ENCODE peak calls at places on chromosomes 2 and 18, in ten cellular contexts. O is mucosa of descending colon; K is heart left ventricle; F is stimulated activated CD4-positive, alpha-beta T cell treated with anti-CD3 and anti-CD28 coated beads, TNF-alpha, amount 100 ng/mL, for 1 hour; T is skeletal muscle cell; X is A549; G is GM23248; Y is A172; I is KG1; H is mucosa of gallbladder. S is an unnamed sample.

GRCh38 chr2:85852979-85853498 is 35.8 kb downstream of the ST3GAL5 start:
- DNase-seq in O (peak; percentile 82), K (no peak), F (peak; percentile 28), T (no peak), X (no peak), G (peak; percentile 76), Y (no peak), I (no peak), H (peak; percentile 42), S (no peak)

GRCh38 chr18:35661483-35662146 is 80.1 kb downstream of the GALNT1 start:
- DNase-seq in O (no peak), K (no peak), F (no peak), T (no peak), X (no peak), G (no peak), Y (no peak), I (no peak), H (no peak), S (no peak)

GRCh38 chr2:42216712-42217111 is 47.6 kb downstream of the EML4 start:
- DNase-seq in O (no peak), K (no peak), F (no peak), T (peak; percentile 45), X (peak; percentile 67), G (peak; percentile 81), Y (no peak), I (no peak), H (no peak), S (no peak)

GRCh38 chr2:188527110-188527509 is 235.4 kb downstream of the GULP1 start:
- DNase-seq in O (no peak), K (no peak), F (no peak), T (no peak), X (no peak), G (peak; percentile 19), Y (no peak), I (no peak), H (no peak), S (no peak)

GRCh38 chr2:186456941-186457340 is 29.1 kb upstream of the ZC3H15 start:
- DNase-seq in O (no peak), K (no peak), F (no peak), T (peak; percentile 43), X (no peak), G (peak; percentile 89), Y (peak; percentile 75), I (no peak), H (no peak), S (peak; percentile 79)

GRCh38 chr2:81437474-81438000 is 1133.0 kb upstream of the LRRTM1 start:
- DNase-seq in O (no peak), K (no peak), F (no peak), T (no peak), X (no peak), G (no peak), Y (no peak), I (no peak), H (no peak), S (no peak)

GRCh38 chr2:77488141-77488540 is 34.0 kb downstream of the LRRTM4 start:
- DNase-seq in O (no peak), K (no peak), F (no peak), T (no peak), X (no peak), G (no peak), Y (no peak), I (no peak), H (no peak), S (no peak)

GRCh38 chr2:31354837-31355236 is 59.7 kb downstream of the XDH start:
- DNase-seq in O (no peak), K (no peak), F (no peak), T (no peak), X (peak; percentile 51), G (peak; percentile 34), Y (peak; percentile 38), I (no peak), H (no peak), S (peak; percentile 46)

GRCh38 chr2:145123606-145124005 is 603.7 kb upstream of the ZEB2 start:
- DNase-seq in O (peak; percentile 44), K (peak; percentile 68), F (no peak), T (no peak), X (no peak), G (no peak), Y (no peak), I (no peak), H (peak; percentile 45), S (no peak)

GRCh38 chr2:86323273-86323672 is 14.2 kb downstream of the REEP1 start:
- DNase-seq in O (no peak), K (no peak), F (no peak), T (no peak), X (no peak), G (no peak), Y (no peak), I (no peak), H (no peak), S (no peak)

GRCh38 chr18:43486462-43486861 is 209.2 kb upstream of the SYT4 start:
- DNase-seq in O (no peak), K (no peak), F (no peak), T (no peak), X (peak; percentile 44), G (peak; percentile 1), Y (peak; percentile 0), I (no peak), H (no peak), S (no peak)

GRCh38 chr18:57881818-57882413 is 78.8 kb upstream of the ATP8B1 start:
- DNase-seq in O (no peak), K (peak; percentile 35), F (peak; percentile 24), T (peak; percentile 40), X (peak; percentile 84), G (peak; percentile 86), Y (peak; percentile 46), I (peak; percentile 10), H (peak; percentile 68), S (peak; percentile 76)

GRCh38 chr18:77433076-77433475 is 183.4 kb downstream of the GALR1 start:
- DNase-seq in O (no peak), K (no peak), F (no peak), T (no peak), X (no peak), G (no peak), Y (no peak), I (no peak), H (no peak), S (no peak)

GRCh38 chr2:227766361-227766883 is 20.7 kb downstream of the SCYGR8 start:
- DNase-seq in O (peak; percentile 74), K (peak; percentile 81), F (peak; percentile 49), T (peak; percentile 21), X (peak; percentile 85), G (peak; percentile 83), Y (peak; percentile 72), I (peak; percentile 12), H (peak; percentile 90), S (peak; percentile 81)

GRCh38 chr2:196268022-196268421 is 96.6 kb upstream of the STK17B start:
- DNase-seq in O (no peak), K (no peak), F (no peak), T (no peak), X (no peak), G (no peak), Y (no peak), I (no peak), H (no peak), S (no peak)

GRCh38 chr2:102094917-102095316 is 47.6 kb upstream of the IL1R1 start:
- DNase-seq in O (no peak), K (no peak), F (no peak), T (peak; percentile 98), X (peak; percentile 73), G (peak; percentile 97), Y (peak; percentile 29), I (no peak), H (no peak), S (peak; percentile 87)

GRCh38 chr2:114442545-114442944 is at the start of gene DPP10:
- DNase-seq in O (no peak), K (no peak), F (no peak), T (no peak), X (peak; percentile 10), G (peak; percentile 4), Y (no peak), I (no peak), H (peak; percentile 48), S (peak; percentile 26)

GRCh38 chr18:7383336-7383980 is 152.6 kb downstream of the LRRC30 start:
- DNase-seq in O (no peak), K (no peak), F (no peak), T (no peak), X (no peak), G (no peak), Y (no peak), I (no peak), H (no peak), S (no peak)

GRCh38 chr2:155203187-155203586 is 504.7 kb downstream of the KCNJ3 start:
- DNase-seq in O (no peak), K (no peak), F (no peak), T (no peak), X (no peak), G (no peak), Y (no peak), I (no peak), H (no peak), S (no peak)

GRCh38 chr2:17646838-17647701 is 106.5 kb downstream of the SMC6 start:
- DNase-seq in O (peak; percentile 69), K (no peak), F (no peak), T (no peak), X (no peak), G (no peak), Y (no peak), I (no peak), H (no peak), S (no peak)

GRCh38 chr18:77206676-77207370 is 42.8 kb upstream of the GALR1 start:
- DNase-seq in O (peak; percentile 63), K (peak; percentile 80), F (no peak), T (peak; percentile 58), X (no peak), G (peak; percentile 90), Y (peak; percentile 54), I (no peak), H (peak; percentile 20), S (no peak)

GRCh38 chr2:172281648-172282576 is 145.5 kb upstream of the ITGA6 start:
- DNase-seq in O (no peak), K (no peak), F (no peak), T (peak; percentile 54), X (no peak), G (peak; percentile 84), Y (peak; percentile 77), I (peak; percentile 20), H (no peak), S (peak; percentile 76)

GRCh38 chr18:48949051-48949605 is 1.6 kb downstream of the SMAD7 start:
- DNase-seq in O (peak; percentile 89), K (peak; percentile 61), F (no peak), T (no peak), X (no peak), G (peak; percentile 67), Y (no peak), I (peak; percentile 25), H (no peak), S (peak; percentile 14)

GRCh38 chr18:33231474-33232317 is 208.8 kb downstream of the CCDC178 start:
- DNase-seq in O (no peak), K (peak; percentile 63), F (no peak), T (peak; percentile 16), X (peak; percentile 54), G (peak; percentile 68), Y (peak; percentile 65), I (peak; percentile 3), H (peak; percentile 67), S (peak; percentile 55)

GRCh38 chr2:126799306-126799705 is 99.4 kb upstream of the TEX51 start:
- DNase-seq in O (no peak), K (no peak), F (no peak), T (no peak), X (no peak), G (no peak), Y (no peak), I (no peak), H (no peak), S (no peak)

GRCh38 chr2:206274434-206275273 is at the start of gene ZDBF2:
- DNase-seq in O (peak; percentile 59), K (peak; percentile 52), F (peak; percentile 6), T (peak; percentile 54), X (peak; percentile 66), G (peak; percentile 81), Y (peak; percentile 37), I (no peak), H (peak; percentile 16), S (peak; percentile 38)

GRCh38 chr2:170152421-170152820 is 25.5 kb upstream of the MYO3B start:
- DNase-seq in O (no peak), K (no peak), F (no peak), T (no peak), X (no peak), G (no peak), Y (no peak), I (no peak), H (no peak), S (no peak)

GRCh38 chr18:34158881-34159690 is 65.6 kb downstream of the NOL4 start:
- DNase-seq in O (peak; percentile 46), K (peak; percentile 30), F (no peak), T (no peak), X (no peak), G (peak; percentile 10), Y (no peak), I (no peak), H (no peak), S (no peak)